ENCODE peak calls at places on chromosomes 11 and 22, in six cellular contexts. H is GM12865, L is tibial artery, M is AG04450, F is MM.1S, Z is cardiac fibroblast. G is an unnamed sample.

GRCh38 chr11:82718307-82718706 is 15.4 kb downstream of the FAM181B start:
- DNase-seq in H (peak; percentile 42), L (no peak), M (peak; percentile 20), F (peak; percentile 61), Z (peak; percentile 63), G (peak; percentile 60)

GRCh38 chr11:84264066-84264465 is 977.9 kb upstream of the CCDC90B start:
- DNase-seq in H (no peak), L (no peak), M (no peak), F (no peak), Z (no peak), G (no peak)

GRCh38 chr22:48096411-48096810 is 1334.0 kb downstream of the TBC1D22A start:
- DNase-seq in H (no peak), L (no peak), M (no peak), F (no peak), Z (no peak), G (no peak)

GRCh38 chr11:44952500-44953260 is 2.0 kb upstream of the TP53I11 start:
- DNase-seq in H (no peak), L (no peak), M (no peak), F (no peak), Z (no peak), G (no peak)

GRCh38 chr11:17719028-17719939 is at the start of gene MYOD1:
- DNase-seq in H (no peak), L (no peak), M (no peak), F (no peak), Z (peak; percentile 14), G (no peak)

GRCh38 chr22:39431821-39432251 is 25.0 kb upstream of the MGAT3 start:
- DNase-seq in H (no peak), L (peak; percentile 54), M (no peak), F (no peak), Z (peak; percentile 67), G (peak; percentile 63)

GRCh38 chr11:74871037-74871436 is 77.9 kb downstream of the XRRA1 start:
- DNase-seq in H (no peak), L (no peak), M (no peak), F (no peak), Z (no peak), G (peak; percentile 16)

GRCh38 chr11:128503231-128503991 is 83.9 kb downstream of the ETS1 start:
- DNase-seq in H (no peak), L (no peak), M (peak; percentile 78), F (no peak), Z (peak; percentile 95), G (peak; percentile 79)

GRCh38 chr11:60634151-60634550 is 65.3 kb upstream of the MS4A8 start:
- DNase-seq in H (peak; percentile 68), L (no peak), M (no peak), F (no peak), Z (no peak), G (no peak)

GRCh38 chr11:28899706-28900105 is 791.5 kb downstream of the METTL15 start:
- DNase-seq in H (no peak), L (no peak), M (no peak), F (no peak), Z (peak; percentile 8), G (no peak)

GRCh38 chr11:69339916-69340565 is 46.1 kb downstream of the MYEOV start:
- DNase-seq in H (no peak), L (no peak), M (no peak), F (no peak), Z (no peak), G (no peak)

GRCh38 chr11:44300881-44301855 is 8.8 kb downstream of the ALX4 start:
- DNase-seq in H (no peak), L (no peak), M (no peak), F (no peak), Z (peak; percentile 31), G (no peak)

GRCh38 chr11:11230802-11231562 is 122.1 kb downstream of the CSNK2A3 start:
- DNase-seq in H (peak; percentile 57), L (no peak), M (no peak), F (no peak), Z (no peak), G (no peak)

GRCh38 chr11:17695454-17696441 is 23.6 kb upstream of the MYOD1 start:
- DNase-seq in H (no peak), L (no peak), M (no peak), F (no peak), Z (no peak), G (no peak)

DNA sequence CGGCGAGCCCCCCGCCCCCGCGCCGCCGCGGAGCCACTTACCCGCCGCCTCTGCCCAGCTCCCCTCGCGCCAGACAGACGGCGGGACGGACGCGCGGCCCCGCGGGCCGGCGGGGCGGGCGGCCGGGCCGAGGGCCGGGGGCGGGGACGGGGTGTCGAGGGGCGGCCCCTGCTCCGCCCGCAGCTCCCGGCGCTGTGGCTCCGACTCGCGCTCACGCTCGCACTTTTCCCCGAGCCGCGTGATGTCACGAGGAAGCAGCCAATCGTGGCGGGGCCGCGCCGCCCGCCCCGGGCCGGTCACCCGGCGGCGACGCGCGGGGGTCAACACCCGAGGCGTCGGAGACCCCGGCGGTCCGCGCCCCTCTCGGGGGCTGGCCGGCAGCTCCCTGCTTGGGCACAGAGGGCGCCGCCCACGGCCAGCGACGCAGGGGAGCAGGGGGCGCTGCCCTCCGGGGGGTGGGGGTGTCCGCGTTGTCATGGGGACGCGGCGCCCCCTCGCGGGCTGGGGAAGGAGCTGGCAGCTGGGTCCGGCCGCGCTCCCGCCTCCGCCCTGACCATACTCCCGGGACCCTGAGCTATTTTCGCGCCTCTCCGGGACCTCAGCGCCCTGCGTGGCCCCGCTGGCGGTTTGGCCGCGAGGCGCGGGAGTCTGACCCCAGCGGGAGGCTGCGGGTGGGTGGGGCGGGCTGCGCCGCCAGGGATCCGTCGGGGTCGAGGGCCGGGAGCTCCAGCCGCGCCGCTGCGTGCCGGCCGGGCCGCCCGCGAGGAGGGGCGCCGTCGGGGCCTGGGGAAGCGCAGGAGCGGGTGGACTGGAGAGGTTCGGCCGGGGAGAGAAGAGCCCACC is at the start of gene CHRM4:
- DNase-seq in H (no peak), L (no peak), M (no peak), F (no peak), Z (no peak), G (peak; percentile 34)
- H3K4me3 ChIP-seq in H (no peak within 1 kb of the TSS), L (peak within 1 kb of the TSS; percentile 30), M (peak within 1 kb of the TSS; percentile 48), F (no peak within 1 kb of the TSS), Z (peak within 1 kb of the TSS; percentile 42), G (peak within 1 kb of the TSS; percentile 40)

DNA sequence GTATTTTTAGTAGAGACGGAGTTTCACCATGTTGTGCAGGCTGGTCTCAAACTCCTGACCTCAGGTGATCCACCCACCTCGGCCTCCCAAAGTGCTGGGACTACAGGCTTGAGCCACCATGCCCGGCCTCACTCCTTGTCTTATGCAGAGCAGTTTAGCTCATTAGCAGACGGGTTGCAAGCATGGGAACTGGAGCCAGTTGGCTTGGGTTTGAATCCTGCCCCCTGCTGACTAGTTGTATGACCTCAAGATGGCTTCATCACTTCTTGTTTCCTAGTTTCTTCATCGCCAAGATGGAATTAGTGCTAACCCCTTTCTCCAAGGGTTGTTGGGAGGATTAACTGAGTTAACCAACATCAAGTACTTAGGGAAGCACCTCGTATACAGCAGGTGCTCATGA is 23.4 kb upstream of the RASD2 start:
- DNase-seq in H (no peak), L (no peak), M (no peak), F (no peak), Z (no peak), G (no peak)
- TF ChIP-seq CTCF in H (no peak), L (no peak), M (no peak), F (no peak), Z (no peak), G (no peak)

DNA sequence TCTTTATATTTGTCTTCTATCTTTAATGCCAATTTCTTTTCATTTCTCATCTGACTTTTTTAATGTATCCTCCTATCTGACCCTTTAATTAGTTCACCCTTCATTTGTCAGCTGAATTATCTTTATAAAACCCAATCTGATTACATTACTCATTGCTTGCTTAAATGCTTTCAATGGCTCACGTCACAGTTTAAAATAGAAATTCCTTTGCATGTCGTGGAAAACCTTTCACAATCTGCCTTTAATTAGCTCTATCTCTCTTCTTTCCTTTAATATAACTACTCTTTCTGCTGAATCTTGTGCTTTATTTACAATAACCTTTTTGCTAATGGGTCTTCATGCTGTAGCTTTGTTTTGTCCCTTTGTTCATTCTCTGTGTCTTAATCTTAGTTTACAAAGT is 125.7 kb downstream of the DYNC2H1 start:
- DNase-seq in H (no peak), L (no peak), M (peak; percentile 46), F (no peak), Z (peak; percentile 56), G (peak; percentile 56)
- H3K4me3 ChIP-seq in H (no peak overlapping the region), L (no peak overlapping the region), M (no peak overlapping the region), F (no peak overlapping the region), Z (no peak overlapping the region), G (no peak overlapping the region)

GRCh38 chr11:9038537-9038936 is 34.7 kb upstream of the NRIP3 start:
- DNase-seq in H (no peak), L (no peak), M (no peak), F (no peak), Z (no peak), G (no peak)

GRCh38 chr11:9039194-9039593 is 35.4 kb upstream of the NRIP3 start:
- DNase-seq in H (peak; percentile 56), L (no peak), M (no peak), F (no peak), Z (peak; percentile 46), G (peak; percentile 11)

GRCh38 chr11:9039863-9040262 is 36.1 kb upstream of the NRIP3 start:
- DNase-seq in H (no peak), L (no peak), M (no peak), F (no peak), Z (no peak), G (no peak)

GRCh38 chr11:9037963-9038362 is 34.2 kb upstream of the NRIP3 start:
- DNase-seq in H (no peak), L (no peak), M (no peak), F (no peak), Z (no peak), G (no peak)

GRCh38 chr11:9040410-9040809 is 36.6 kb upstream of the NRIP3 start:
- DNase-seq in H (no peak), L (no peak), M (no peak), F (no peak), Z (no peak), G (no peak)
- TF ChIP-seq CTCF in H (no peak), L (no peak), M (no peak), F (no peak), Z (no peak), G (no peak)

GRCh38 chr11:94773842-94774241 is 5.7 kb downstream of the AMOTL1 start:
- DNase-seq in H (no peak), L (no peak), M (no peak), F (no peak), Z (no peak), G (no peak)

GRCh38 chr11:94770563-94771120 is 2.5 kb downstream of the AMOTL1 start:
- DNase-seq in H (no peak), L (no peak), M (no peak), F (no peak), Z (no peak), G (no peak)

GRCh38 chr11:94769897-94770296 is 1.7 kb downstream of the AMOTL1 start:
- DNase-seq in H (no peak), L (no peak), M (no peak), F (no peak), Z (no peak), G (no peak)

GRCh38 chr11:94771951-94772350 is 3.8 kb downstream of the AMOTL1 start:
- DNase-seq in H (no peak), L (no peak), M (no peak), F (no peak), Z (no peak), G (no peak)

GRCh38 chr11:94771390-94771789 is 3.2 kb downstream of the AMOTL1 start:
- DNase-seq in H (no peak), L (no peak), M (no peak), F (no peak), Z (no peak), G (no peak)
- H3K4me3 ChIP-seq in H (no peak overlapping the region), L (no peak overlapping the region), M (no peak overlapping the region), F (no peak overlapping the region), Z (no peak overlapping the region), G (no peak overlapping the region)